ENCODE peak calls at places on chromosomes 7 and 10, in six cellular contexts. G, P, D, U, F and L are unnamed samples.

GRCh38 chr7:3867847-3868246 is 566.8 kb downstream of the SDK1 start:
- DNase-seq in F (no peak), P (no peak), D (peak), G (no peak), U (peak), L (no peak)

GRCh38 chr10:119602241-119603095 is 5.7 kb upstream of the TIAL1 start:
- DNase-seq in D (peak), P (no peak), F (no peak), G (peak), U (no peak), L (peak)

GRCh38 chr10:567869-568268 is 121.6 kb downstream of the DIP2C start:
- DNase-seq in G (no peak), F (no peak), D (no peak), P (no peak), U (no peak), L (no peak)

GRCh38 chr10:129341131-129341530 is 125.9 kb upstream of the MGMT start:
- DNase-seq in U (no peak), P (no peak), F (no peak), D (no peak), G (no peak), L (no peak)

GRCh38 chr10:94285271-94285670 is 77.5 kb downstream of the NOC3L start:
- DNase-seq in F (no peak), D (no peak), P (no peak), G (no peak), U (no peak), L (peak)

GRCh38 chr10:123974406-123974805 is 82.8 kb upstream of the CPXM2 start:
- DNase-seq in F (no peak), D (peak), G (no peak), U (peak), P (no peak), L (no peak)

GRCh38 chr10:124745678-124746077 is 1.5 kb upstream of the FAM53B start:
- DNase-seq in P (no peak), F (no peak), G (no peak), U (peak), D (peak), L (peak)

GRCh38 chr7:110786576-110786975 is 304.4 kb upstream of the LRRN3 start:
- DNase-seq in F (no peak), D (no peak), P (no peak), U (no peak), G (no peak), L (no peak)

GRCh38 chr10:100977436-100977835 is 8.1 kb downstream of the SEMA4G start:
- DNase-seq in G (no peak), P (no peak), U (no peak), D (no peak), F (no peak), L (no peak)

GRCh38 chr10:110311357-110311949 is 6.7 kb upstream of the SMNDC1 start:
- DNase-seq in G (peak), U (peak), P (peak), F (no peak), D (peak), L (peak)

GRCh38 chr10:12846718-12847117 is 154.8 kb downstream of the CCDC3 start:
- DNase-seq in F (no peak), D (peak), U (peak), P (no peak), G (no peak), L (peak)

GRCh38 chr7:46970486-46970885 is 611.4 kb downstream of the TNS3 start:
- DNase-seq in G (no peak), P (no peak), F (no peak), D (no peak), U (no peak), L (no peak)

GRCh38 chr7:156021476-156021875 is 209.2 kb upstream of the SHH start:
- DNase-seq in F (no peak), U (no peak), G (no peak), P (no peak), D (no peak), L (no peak)

GRCh38 chr7:43711503-43711902 is 17.8 kb downstream of the COA1 start:
- DNase-seq in U (no peak), P (no peak), D (no peak), G (no peak), F (no peak), L (no peak)

GRCh38 chr7:4659551-4660286 is 22.4 kb upstream of the FOXK1 start:
- DNase-seq in U (no peak), G (no peak), P (no peak), F (no peak), D (no peak), L (no peak)

GRCh38 chr7:4733936-4734528 is 41.4 kb upstream of the AP5Z1 start:
- DNase-seq in F (no peak), U (no peak), G (no peak), D (no peak), P (no peak), L (no peak)

GRCh38 chr10:100697070-100697469 is 48.3 kb upstream of the PAX2 start:
- DNase-seq in D (peak), P (no peak), F (no peak), G (no peak), U (peak), L (peak)

GRCh38 chr7:157470017-157470322 is 133.2 kb downstream of the DNAJB6 start:
- DNase-seq in G (no peak), U (no peak), D (no peak), P (no peak), F (no peak), L (no peak)

GRCh38 chr7:4230352-4230751 is 451.7 kb upstream of the FOXK1 start:
- DNase-seq in F (no peak), D (no peak), P (no peak), U (no peak), G (no peak), L (no peak)

GRCh38 chr10:117419921-117420320 is 44.7 kb upstream of the PDZD8 start:
- DNase-seq in F (no peak), P (no peak), U (no peak), G (no peak), D (no peak), L (no peak)

GRCh38 chr7:135672560-135673359 is 10.4 kb downstream of the STMP1 start:
- DNase-seq in U (peak), D (peak), P (peak), G (no peak), F (no peak), L (peak)

GRCh38 chr10:100100651-100101525 is 19.2 kb upstream of the CPN1 start:
- DNase-seq in U (peak), F (no peak), D (peak), P (no peak), G (no peak), L (peak)

GRCh38 chr10:44991571-44991970 is 9.2 kb upstream of the ZNF22 start:
- DNase-seq in F (no peak), P (no peak), U (no peak), D (no peak), G (no peak), L (no peak)

GRCh38 chr7:6614941-6615737 is at the start of gene ZNF853:
- DNase-seq in F (no peak), D (peak), P (peak), G (no peak), U (no peak), L (no peak)

GRCh38 chr10:58981051-58981450 is 195.4 kb upstream of the PHYHIPL start:
- DNase-seq in U (no peak), F (no peak), D (no peak), G (no peak), P (no peak), L (no peak)

GRCh38 chr10:77320852-77321496 is 316.6 kb downstream of the KCNMA1 start:
- DNase-seq in U (peak), F (no peak), G (no peak), D (peak), P (no peak), L (no peak)

GRCh38 chr10:133249094-133249780 is 11.6 kb downstream of the VENTX start:
- DNase-seq in F (no peak), D (no peak), G (no peak), U (no peak), P (no peak), L (no peak)

GRCh38 chr7:18151419-18151818 is 123.8 kb upstream of the PRPS1L1 start:
- DNase-seq in G (no peak), U (no peak), D (no peak), F (no peak), P (no peak), L (no peak)

GRCh38 chr7:23617482-23617881 is 20.3 kb downstream of the CCDC126 start:
- DNase-seq in P (no peak), G (no peak), F (no peak), D (no peak), U (no peak), L (no peak)

GRCh38 chr7:82348251-82348650 is 95.3 kb downstream of the CACNA2D1 start:
- DNase-seq in F (no peak), U (peak), G (no peak), D (no peak), P (no peak), L (no peak)
- H2AFZ ChIP-seq in F (no peak), U (no peak), G (no peak), D (no peak), P (no peak), L (no peak)

DNA sequence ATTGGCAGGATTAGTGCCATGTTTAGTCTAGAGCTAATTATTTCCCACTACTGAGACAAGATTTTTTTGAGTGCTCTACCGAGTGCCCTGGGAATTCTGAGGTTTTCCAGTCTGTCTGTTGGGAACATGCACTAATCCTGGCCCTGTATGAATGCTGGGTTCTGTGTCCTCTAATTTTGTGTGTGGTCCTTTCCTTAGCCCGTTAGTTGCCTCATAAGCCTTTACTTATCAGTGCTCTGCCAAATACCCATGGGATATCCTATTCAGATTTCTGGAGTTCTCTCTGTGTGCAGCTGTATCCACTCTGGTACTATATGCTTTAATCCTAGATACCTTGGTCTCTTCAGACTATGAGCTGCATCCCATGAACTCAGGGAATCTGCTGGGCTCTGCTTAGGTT is 13.1 kb downstream of the CSGALNACT2 start:
- DNase-seq in D (peak), F (no peak), G (no peak), P (no peak), U (no peak), L (no peak)
- H4K91ac ChIP-seq in D (no peak), F (no peak), G (no peak), P (no peak), U (no peak), L (no peak)

DNA sequence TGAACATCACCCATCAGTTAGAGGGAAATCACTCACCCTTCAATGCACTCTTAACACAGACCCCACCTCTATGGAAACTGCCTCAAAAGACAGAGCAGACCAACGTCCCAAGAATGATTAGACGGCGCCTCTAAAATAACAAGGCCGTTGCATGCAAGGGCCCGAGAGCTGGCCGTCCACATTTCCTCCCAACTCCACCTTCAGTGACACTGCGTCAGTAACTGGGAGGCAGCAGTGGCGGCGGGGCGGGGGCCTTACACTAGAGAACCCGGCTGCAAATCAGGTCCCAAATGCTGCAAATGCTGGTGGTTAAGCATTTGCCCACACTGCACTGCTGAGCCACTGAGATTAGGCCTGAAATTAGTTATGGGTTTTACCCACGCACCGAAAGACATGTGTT is 115.0 kb downstream of the PTPRN2 start:
- DNase-seq in F (no peak), D (no peak), G (no peak), P (no peak), U (no peak), L (no peak)
- H2AFZ ChIP-seq in F (no peak), D (no peak), G (no peak), P (peak), U (no peak), L (no peak)

DNA sequence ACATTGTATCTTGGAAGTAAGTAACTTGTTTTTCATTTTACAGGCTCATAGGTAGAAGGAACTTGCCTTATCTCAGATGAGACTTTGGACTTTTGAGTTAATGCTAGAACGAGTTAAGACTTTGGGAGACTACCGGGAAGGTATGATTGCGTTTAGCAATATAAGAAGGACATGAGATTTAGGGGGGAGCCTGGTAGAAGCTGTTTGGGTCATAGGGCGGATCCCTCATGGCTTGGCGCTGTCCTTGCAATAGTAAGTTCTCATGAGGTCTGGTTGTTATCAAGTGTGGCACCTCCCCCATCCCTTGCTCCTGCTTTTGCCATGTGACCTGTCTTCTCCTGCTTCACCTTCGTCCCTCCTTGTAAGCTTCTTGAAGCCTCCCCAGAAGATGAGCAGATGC is 110.3 kb downstream of the MKX start:
- DNase-seq in D (no peak), U (no peak), F (no peak), G (no peak), P (no peak), L (no peak)
- H4K91ac ChIP-seq in D (no peak), U (no peak), F (no peak), G (no peak), P (no peak), L (no peak)

DNA sequence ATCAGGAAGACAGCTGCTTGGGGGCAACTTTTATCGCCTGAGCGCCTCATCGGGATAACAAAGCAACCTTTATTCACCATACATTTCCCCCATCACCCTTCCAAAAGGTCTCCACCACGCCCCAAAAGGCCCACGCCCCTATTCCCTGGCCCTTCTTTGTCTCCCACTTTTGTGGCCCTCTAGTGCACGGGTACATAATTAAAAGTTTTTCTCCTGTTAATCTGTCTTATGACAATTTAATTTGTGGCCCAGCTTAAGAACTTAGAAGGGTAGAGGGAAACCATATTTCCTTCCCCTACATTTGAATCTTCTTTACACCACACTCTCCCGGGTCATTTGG is 643 bp downstream of the RP9 start:
- DNase-seq in G (no peak), D (no peak), U (no peak), F (no peak), P (no peak), L (no peak)
- H2AFZ ChIP-seq in G (no peak), D (peak), U (peak), F (no peak), P (peak), L (peak)

GRCh38 chr10:87524296-87524695 is 19.6 kb downstream of the MINPP1 start:
- DNase-seq in D (no peak), P (no peak), F (no peak), G (no peak), U (no peak), L (no peak)

GRCh38 chr10:87523731-87524130 is 19.0 kb downstream of the MINPP1 start:
- DNase-seq in F (no peak), D (no peak), G (no peak), U (no peak), P (no peak), L (no peak)

GRCh38 chr10:87519582-87519981 is 14.9 kb downstream of the MINPP1 start:
- DNase-seq in D (no peak), G (no peak), U (no peak), F (no peak), P (no peak), L (no peak)

DNA sequence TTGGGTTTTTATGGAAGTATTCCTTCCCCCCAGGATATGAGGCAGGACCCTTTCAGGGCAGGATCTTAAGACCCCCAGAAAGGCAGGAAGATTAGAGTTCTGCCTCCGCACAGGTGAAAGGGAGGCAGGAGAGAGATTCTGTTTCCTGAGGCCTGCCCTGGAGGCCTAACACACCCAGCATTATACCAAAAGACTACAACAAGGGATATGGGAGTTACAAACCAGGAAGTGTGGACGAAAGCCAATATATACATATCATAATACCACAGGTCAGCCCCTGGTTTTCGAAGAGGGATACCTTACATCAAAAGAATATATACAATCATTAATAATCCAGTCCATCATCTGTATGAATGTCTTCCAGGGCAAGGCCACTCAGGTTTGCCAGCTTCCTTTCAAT is 14.2 kb downstream of the MINPP1 start:
- DNase-seq in U (no peak), P (no peak), G (no peak), D (no peak), F (no peak), L (no peak)
- H4K91ac ChIP-seq in U (no peak), P (no peak), G (no peak), D (no peak), F (no peak), L (no peak)

GRCh38 chr7:128869944-128870285 is 7.3 kb downstream of the ATP6V1F start:
- DNase-seq in U (no peak), G (peak), P (peak), F (no peak), D (no peak), L (no peak)
- H2AFZ ChIP-seq in U (no peak), G (no peak), P (peak), F (peak), D (no peak), L (no peak)

GRCh38 chr7:109793-110556 is 82.4 kb upstream of the FAM20C start:
- DNase-seq in D (no peak), P (no peak), U (no peak), G (peak), F (no peak), L (no peak)

GRCh38 chr7:115274-115911 is 77.0 kb upstream of the FAM20C start:
- DNase-seq in D (peak), F (no peak), U (peak), G (no peak), P (no peak), L (peak)

GRCh38 chr7:111591-111990 is 80.8 kb upstream of the FAM20C start:
- DNase-seq in F (no peak), U (no peak), D (no peak), G (no peak), P (no peak), L (no peak)

GRCh38 chr7:110557-111232 is 81.7 kb upstream of the FAM20C start:
- DNase-seq in F (no peak), D (no peak), G (no peak), P (no peak), U (no peak), L (no peak)

GRCh38 chr7:112887-113286 is 79.5 kb upstream of the FAM20C start:
- DNase-seq in D (no peak), P (no peak), F (no peak), G (no peak), U (no peak), L (no peak)
- H4K91ac ChIP-seq in D (no peak), P (no peak), F (no peak), G (no peak), U (no peak), L (no peak)

DNA sequence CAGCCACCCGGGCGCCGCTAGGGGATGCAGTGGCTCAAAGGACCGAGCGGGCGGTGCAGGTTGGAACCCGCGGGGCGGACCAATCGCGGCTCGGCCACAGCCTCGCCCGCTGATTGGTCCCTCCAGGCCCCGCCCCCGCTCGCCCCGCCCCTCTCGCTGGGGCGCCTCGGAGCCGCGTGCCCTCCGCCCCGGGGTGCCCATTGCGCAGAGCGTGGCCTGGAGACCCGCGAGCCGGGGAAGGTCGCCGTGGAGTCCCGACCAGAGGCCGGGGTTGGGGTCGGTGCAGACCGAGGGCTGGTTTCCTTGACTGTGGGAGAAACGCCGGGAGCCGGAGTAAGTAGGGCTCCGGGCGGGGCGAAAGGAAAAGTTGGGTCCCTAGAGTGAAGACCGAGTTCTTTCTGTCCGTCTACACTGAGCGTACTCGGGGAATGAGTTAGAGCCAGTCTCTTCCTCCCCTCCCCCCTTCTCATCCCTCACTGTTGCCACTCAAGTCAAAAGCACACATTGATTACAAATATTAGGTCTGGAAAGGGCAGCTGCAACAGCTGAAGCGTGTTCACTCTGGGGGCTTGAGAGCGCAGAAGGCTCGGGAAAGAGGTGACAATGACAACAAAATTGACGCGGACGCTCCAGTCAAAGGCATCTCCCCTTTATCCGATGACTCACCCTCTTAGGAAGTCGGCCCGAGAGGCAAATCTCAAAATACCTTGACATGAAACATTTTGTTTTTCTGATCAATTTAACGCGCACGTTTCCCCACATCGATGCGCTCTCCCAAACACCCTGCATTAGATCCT is 844 bp upstream of the GATA3 start:
- DNase-seq in G (peak), U (peak), F (no peak), D (peak), P (peak), L (peak)
- H2AFZ ChIP-seq in G (no peak), U (peak), F (no peak), D (no peak), P (peak), L (peak)

GRCh38 chr7:35250941-35251340 is 3.0 kb downstream of the TBX20 start:
- DNase-seq in P (no peak), D (no peak), G (no peak), F (no peak), U (no peak), L (no peak)
- H4K91ac ChIP-seq in P (no peak), D (no peak), G (no peak), F (no peak), U (no peak), L (no peak)